ENCODE peak calls at places on chromosomes 16 and 17, in eight cellular contexts. I, B, J, Q, N, Z, C and Y are unnamed samples. For H3K9me3, the result is how much of the 10 kb centered on the place peaks cover.

GRCh38 chr16:1991135-1991551 is 1.4 kb downstream of the SYNGR3 start:
- DNase-seq in I (no peak), B (no peak), J (no peak), Q (no peak), N (no peak), Z (peak), C (peak), Y (no peak)

GRCh38 chr17:1362964-1363363 is 37.1 kb downstream of the YWHAE start:
- DNase-seq in I (no peak), B (peak), J (no peak), Q (no peak), N (no peak), Z (peak), C (no peak), Y (no peak)

GRCh38 chr16:3021449-3022207 is 1.5 kb downstream of the TNFRSF12A start:
- DNase-seq in I (peak), B (peak), J (peak), Q (peak), N (peak), Z (peak), C (peak), Y (peak)

GRCh38 chr17:82876149-82876548 is 36.3 kb upstream of the ZNF750 start:
- DNase-seq in I (no peak), B (peak), J (no peak), Q (no peak), N (peak), Z (peak), C (no peak), Y (peak)

GRCh38 chr17:39634384-39634871 is 2.5 kb upstream of the STARD3 start:
- DNase-seq in I (peak), B (no peak), J (peak), Q (no peak), N (no peak), Z (no peak), C (no peak), Y (no peak)

GRCh38 chr17:17109896-17110295 is 67.6 kb downstream of the MPRIP start:
- DNase-seq in I (peak), B (no peak), J (no peak), Q (no peak), N (peak), Z (peak), C (no peak), Y (no peak)

GRCh38 chr16:29765167-29766032 is 12.7 kb upstream of the ZG16 start:
- DNase-seq in I (no peak), B (no peak), J (peak), Q (no peak), N (no peak), Z (peak), C (no peak), Y (peak)

GRCh38 chr16:68658258-68658973 is 13.3 kb downstream of the CDH3 start:
- DNase-seq in I (peak), B (no peak), J (peak), Q (no peak), N (no peak), Z (no peak), C (no peak), Y (peak)

GRCh38 chr17:49881054-49881402 is 33.2 kb upstream of the TAC4 start:
- DNase-seq in I (no peak), B (no peak), J (no peak), Q (no peak), N (no peak), Z (no peak), C (no peak), Y (no peak)

GRCh38 chr17:78128616-78129384 is at the start of gene TMC6:
- DNase-seq in I (peak), B (no peak), J (peak), Q (no peak), N (peak), Z (peak), C (peak), Y (no peak)

GRCh38 chr16:30896203-30896889 is at the start of gene CTF1:
- DNase-seq in I (no peak), B (peak), J (no peak), Q (peak), N (peak), Z (peak), C (no peak), Y (no peak)

GRCh38 chr17:75985986-75986385 is 6.9 kb downstream of the TEN1 start:
- DNase-seq in I (no peak), B (no peak), J (no peak), Q (no peak), N (no peak), Z (no peak), C (no peak), Y (no peak)

GRCh38 chr17:18932360-18933055 is 19.5 kb upstream of the SLC5A10 start:
- DNase-seq in I (no peak), B (no peak), J (no peak), Q (no peak), N (no peak), Z (no peak), C (peak), Y (no peak)

GRCh38 chr17:42342242-42343008 is 45.8 kb downstream of the STAT3 start:
- DNase-seq in I (no peak), B (no peak), J (no peak), Q (no peak), N (no peak), Z (no peak), C (no peak), Y (no peak)

GRCh38 chr17:71703701-71704100 is 417.1 kb upstream of the SOX9 start:
- DNase-seq in I (no peak), B (no peak), J (no peak), Q (no peak), N (no peak), Z (no peak), C (no peak), Y (no peak)

GRCh38 chr16:13797718-13798117 is 122.2 kb upstream of the ERCC4 start:
- DNase-seq in I (no peak), B (no peak), J (no peak), Q (no peak), N (no peak), Z (no peak), C (no peak), Y (no peak)

GRCh38 chr16:68079616-68080344 is 5.4 kb upstream of the NFATC3 start:
- DNase-seq in I (no peak), B (peak), J (no peak), Q (no peak), N (peak), Z (peak), C (peak), Y (no peak)

DNA sequence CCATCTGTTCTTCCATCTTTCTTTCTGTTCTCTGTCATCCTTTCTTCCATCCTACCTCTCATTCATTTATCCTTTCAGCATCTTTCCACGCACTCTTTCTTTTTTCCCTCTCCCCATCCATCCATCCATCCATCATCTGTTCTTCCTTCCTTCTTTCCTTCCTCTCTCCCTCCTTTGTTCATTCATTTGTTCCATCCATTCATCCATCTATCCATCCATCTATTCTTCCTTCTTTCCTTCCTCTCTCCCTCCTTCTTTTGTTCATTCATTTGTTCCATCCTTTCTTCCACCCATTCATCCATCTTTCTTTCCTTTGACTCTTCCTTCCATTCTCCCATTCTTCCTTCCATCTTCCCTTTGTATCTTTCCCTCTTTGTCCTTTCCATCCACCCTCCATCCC is 39.2 kb downstream of the ARHGAP23 start:
- DNase-seq in I (no peak), B (no peak), J (no peak), Q (no peak), N (no peak), Z (no peak), C (no peak), Y (no peak)
- H3K9me3 ChIP-seq in I (under half), B (under half), J (under half), Q (under half), N (under half), Z (under half), C (under half), Y (under half)

DNA sequence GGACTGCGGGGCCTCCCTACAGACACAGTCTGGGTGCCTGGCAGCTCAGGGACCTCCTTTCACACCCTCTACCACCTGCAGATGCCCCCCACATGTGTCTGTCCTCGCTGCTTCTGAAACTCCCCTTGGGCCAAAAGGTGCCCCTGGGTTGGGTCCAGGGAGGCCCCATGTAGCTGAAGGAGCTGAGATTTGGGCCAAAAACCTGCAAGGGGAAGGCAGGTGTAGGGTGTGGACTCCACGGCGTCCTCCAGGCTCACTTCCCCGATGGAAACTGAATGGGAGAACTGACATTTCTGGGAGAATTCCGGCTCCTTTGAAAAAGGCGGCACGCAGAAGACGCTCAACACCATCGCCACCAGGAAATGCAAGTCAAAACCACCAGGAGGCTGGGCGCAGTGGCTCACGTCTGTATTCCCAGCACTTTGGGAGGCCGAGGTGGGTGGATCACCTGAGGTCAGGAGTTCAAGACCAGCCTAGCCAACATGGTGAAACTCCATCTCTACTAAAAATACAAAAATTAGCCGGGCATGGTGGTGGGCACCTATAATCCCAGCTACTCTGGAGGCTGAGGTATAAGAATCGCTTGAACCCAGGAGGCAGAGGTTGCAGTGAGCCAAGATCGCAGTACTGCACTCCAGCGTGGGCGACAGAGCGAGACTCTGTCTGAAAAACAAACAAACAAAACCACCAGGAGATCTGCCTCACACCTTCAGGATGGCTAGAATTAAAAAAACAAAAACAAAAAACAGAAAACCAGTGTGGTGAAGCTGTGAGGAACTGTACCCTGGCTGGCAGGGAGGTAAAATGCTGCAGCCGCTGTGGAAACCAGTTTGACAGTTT is 13.2 kb upstream of the BAIAP2 start:
- DNase-seq in I (no peak), B (no peak), J (no peak), Q (no peak), N (peak), Z (no peak), C (no peak), Y (no peak)
- H3K4me3 ChIP-seq in I (no peak), B (no peak), J (no peak), Q (no peak), N (no peak), Z (no peak), C (no peak), Y (no peak)

GRCh38 chr17:60496051-60496450 is 30.0 kb downstream of the APPBP2 start:
- DNase-seq in I (no peak), B (no peak), J (no peak), Q (no peak), N (no peak), Z (no peak), C (no peak), Y (no peak)
- H3K9me3 ChIP-seq in I (under half), B (under half), J (under half), Q (under half), N (under half), Z (under half), C (under half), Y (under half)

GRCh38 chr17:64779344-64780095 is 117.4 kb upstream of the SMURF2 start:
- DNase-seq in I (no peak), B (no peak), J (no peak), Q (no peak), N (no peak), Z (peak), C (no peak), Y (no peak)

GRCh38 chr17:64781810-64782555 is 119.9 kb upstream of the SMURF2 start:
- DNase-seq in I (no peak), B (no peak), J (no peak), Q (no peak), N (no peak), Z (no peak), C (no peak), Y (no peak)

GRCh38 chr17:64781394-64781793 is 119.3 kb upstream of the SMURF2 start:
- DNase-seq in I (no peak), B (no peak), J (no peak), Q (no peak), N (peak), Z (peak), C (peak), Y (no peak)

GRCh38 chr17:64780096-64781012 is 118.2 kb upstream of the SMURF2 start:
- DNase-seq in I (peak), B (no peak), J (no peak), Q (no peak), N (peak), Z (peak), C (peak), Y (no peak)

DNA sequence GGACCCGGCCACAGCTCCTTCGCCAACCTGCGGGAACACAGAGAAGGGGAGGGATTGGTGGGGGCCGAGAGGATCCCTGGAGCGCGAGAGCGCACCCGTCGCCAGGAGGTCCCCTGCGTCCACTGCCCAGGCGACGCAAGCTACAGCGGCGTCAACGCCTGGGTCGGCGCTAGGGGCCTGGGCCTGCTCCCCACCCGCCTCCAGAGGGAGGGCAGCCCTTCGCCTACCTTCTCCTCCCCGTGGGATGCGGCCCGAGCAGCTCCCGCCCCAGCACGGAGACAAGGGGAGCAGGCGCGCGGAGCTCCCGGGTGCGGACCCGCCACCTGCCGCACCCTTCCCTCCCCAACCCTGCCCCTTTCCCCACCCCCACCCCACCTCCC is 118.9 kb upstream of the SMURF2 start:
- DNase-seq in I (no peak), B (no peak), J (no peak), Q (no peak), N (no peak), Z (no peak), C (no peak), Y (no peak)
- H3K4me3 ChIP-seq in I (peak), B (peak), J (no peak), Q (peak), N (peak), Z (peak), C (peak), Y (no peak)